ENCODE peak calls at places on chromosomes 11 and 22, in five cellular contexts. P, Z, U, R and T are unnamed samples.

GRCh38 chr11:108947654-108948570 is 283.0 kb downstream of the DDX10 start:
- DNase-seq in P (no peak), Z (no peak), U (no peak), R (peak; percentile 57), T (no peak)

GRCh38 chr11:69943066-69943465 is 123.8 kb upstream of the FGF3 start:
- DNase-seq in R (no peak), Z (peak; percentile 50), P (no peak), U (no peak), T (no peak)

GRCh38 chr11:32939046-32939445 is 46.4 kb downstream of the QSER1 start:
- DNase-seq in Z (no peak), U (no peak), P (no peak), R (peak; percentile 6), T (no peak)

GRCh38 chr11:110472858-110473257 is 43.1 kb downstream of the FDX1 start:
- DNase-seq in Z (no peak), U (no peak), R (peak; percentile 29), P (no peak), T (no peak)

GRCh38 chr11:10398525-10398924 is 56.5 kb upstream of the AMPD3 start:
- DNase-seq in U (no peak), Z (no peak), R (peak; percentile 14), P (no peak), T (no peak)

GRCh38 chr11:115579181-115579825 is 75.1 kb upstream of the CADM1 start:
- DNase-seq in Z (no peak), R (peak; percentile 1), U (no peak), P (no peak), T (no peak)

GRCh38 chr11:44316388-44317240 is 6.7 kb upstream of the ALX4 start:
- DNase-seq in U (no peak), R (no peak), Z (no peak), P (peak; percentile 67), T (no peak)

GRCh38 chr11:93761910-93762309 is 20.4 kb downstream of the C11orf54 start:
- DNase-seq in R (no peak), U (no peak), P (no peak), Z (no peak), T (no peak)

GRCh38 chr22:21922370-21923162 is 30.1 kb downstream of the PPM1F start:
- DNase-seq in U (no peak), Z (no peak), P (no peak), R (no peak), T (no peak)

DNA sequence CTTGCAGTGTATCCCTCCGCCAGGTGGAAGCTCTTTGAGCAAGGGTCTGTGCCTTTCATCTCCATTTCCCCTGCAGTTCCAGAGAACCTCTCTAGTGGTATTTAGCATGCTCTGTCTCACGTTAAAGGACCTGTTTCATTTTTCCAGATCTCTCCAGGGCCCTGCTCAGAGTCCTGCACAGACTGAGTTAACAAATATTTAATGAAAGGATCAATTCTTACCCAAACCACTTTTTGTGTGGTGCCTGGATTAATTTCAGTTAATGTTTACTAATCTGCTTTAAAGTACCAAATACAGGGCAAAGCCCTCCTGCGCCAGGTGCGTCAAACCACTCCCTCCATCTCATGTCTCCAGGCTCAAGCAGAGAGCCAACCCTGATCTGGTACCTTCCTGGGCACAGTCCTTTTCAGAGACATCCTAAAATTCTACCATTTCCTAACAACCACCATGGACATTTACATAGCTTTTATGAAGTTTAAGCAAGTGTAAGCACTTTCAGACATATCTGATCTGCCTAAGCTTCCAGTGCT is 18.7 kb upstream of the ACER3 start:
- DNase-seq in U (no peak), P (no peak), R (no peak), Z (no peak), T (no peak)
- H3K27ac ChIP-seq in U (no peak overlapping the region), P (no peak overlapping the region), R (no peak overlapping the region), Z (no peak overlapping the region), T (no peak overlapping the region)

GRCh38 chr11:125192717-125193116 is 28.2 kb downstream of the PKNOX2 start:
- DNase-seq in R (no peak), P (no peak), U (no peak), Z (no peak), T (no peak)
- H3K27ac ChIP-seq in R (no peak overlapping the region), P (no peak overlapping the region), U (no peak overlapping the region), Z (no peak overlapping the region), T (no peak overlapping the region)

GRCh38 chr11:65713212-65713969 is 1.3 kb downstream of the KAT5 start:
- DNase-seq in R (no peak), P (no peak), Z (no peak), U (no peak), T (no peak)
- H3K27ac ChIP-seq in R (no peak overlapping the region), P (no peak overlapping the region), Z (no peak overlapping the region), U (peak overlapping the region; percentile 99), T (no peak overlapping the region)

DNA sequence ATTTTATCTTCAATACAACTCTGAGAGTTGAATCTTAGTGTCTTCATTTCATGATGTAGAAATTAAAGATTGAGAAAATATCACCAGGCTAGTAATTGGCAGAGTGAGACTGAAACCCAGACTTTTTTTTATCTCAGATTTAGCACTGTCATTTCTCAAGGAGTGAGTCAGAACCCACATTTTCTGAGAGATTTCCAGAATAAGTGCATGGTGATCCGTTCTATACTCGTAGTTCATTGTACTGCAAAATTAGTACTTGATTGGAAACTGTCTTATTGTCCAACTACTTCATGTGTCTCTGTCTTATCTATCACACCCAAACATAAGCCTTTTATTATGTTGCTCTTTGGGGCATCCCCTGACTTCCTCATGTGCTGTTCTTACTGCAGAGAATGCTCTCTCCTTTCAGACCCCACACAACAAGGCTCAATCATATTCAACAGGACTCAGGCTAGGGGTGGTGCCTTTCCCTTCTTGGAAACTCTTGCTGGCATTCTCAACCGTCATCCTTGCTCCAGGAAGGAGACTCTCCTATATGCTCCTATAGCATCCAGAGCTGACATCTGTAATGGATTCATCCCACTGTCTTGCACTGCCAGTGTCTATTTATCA is 76.7 kb upstream of the BLID start:
- DNase-seq in P (no peak), U (no peak), R (peak; percentile 73), Z (no peak), T (no peak)
- H3K27ac ChIP-seq in P (peak overlapping the region; percentile 69), U (no peak overlapping the region), R (peak overlapping the region; percentile 1), Z (no peak overlapping the region), T (peak overlapping the region; percentile 11)

GRCh38 chr22:50193621-50194020 is 7.2 kb upstream of the SELENOO start:
- DNase-seq in R (no peak), P (no peak), U (no peak), Z (no peak), T (no peak)
- H3K27ac ChIP-seq in R (no peak overlapping the region), P (no peak overlapping the region), U (no peak overlapping the region), Z (peak overlapping the region; percentile 97), T (no peak overlapping the region)

GRCh38 chr11:78343303-78343702 is 74.3 kb downstream of the GAB2 start:
- DNase-seq in U (no peak), P (no peak), R (no peak), Z (no peak), T (no peak)
- H3K27ac ChIP-seq in U (no peak overlapping the region), P (no peak overlapping the region), R (no peak overlapping the region), Z (no peak overlapping the region), T (no peak overlapping the region)

GRCh38 chr11:1906623-1907423 is 12.7 kb upstream of the TNNT3 start:
- DNase-seq in U (no peak), P (no peak), Z (no peak), R (no peak), T (no peak)

GRCh38 chr11:1909524-1909923 is 10.0 kb upstream of the TNNT3 start:
- DNase-seq in Z (no peak), P (no peak), U (no peak), R (no peak), T (no peak)

GRCh38 chr11:1906146-1906545 is 13.4 kb upstream of the TNNT3 start:
- DNase-seq in P (no peak), Z (no peak), U (no peak), R (no peak), T (no peak)

GRCh38 chr11:1907955-1908354 is 11.5 kb upstream of the TNNT3 start:
- DNase-seq in Z (no peak), P (no peak), R (no peak), U (no peak), T (no peak)

GRCh38 chr11:1908579-1908978 is 10.9 kb upstream of the TNNT3 start:
- DNase-seq in U (no peak), Z (no peak), R (no peak), P (no peak), T (no peak)
- H3K27ac ChIP-seq in U (peak overlapping the region; percentile 61), Z (no peak overlapping the region), R (no peak overlapping the region), P (no peak overlapping the region), T (no peak overlapping the region)

DNA sequence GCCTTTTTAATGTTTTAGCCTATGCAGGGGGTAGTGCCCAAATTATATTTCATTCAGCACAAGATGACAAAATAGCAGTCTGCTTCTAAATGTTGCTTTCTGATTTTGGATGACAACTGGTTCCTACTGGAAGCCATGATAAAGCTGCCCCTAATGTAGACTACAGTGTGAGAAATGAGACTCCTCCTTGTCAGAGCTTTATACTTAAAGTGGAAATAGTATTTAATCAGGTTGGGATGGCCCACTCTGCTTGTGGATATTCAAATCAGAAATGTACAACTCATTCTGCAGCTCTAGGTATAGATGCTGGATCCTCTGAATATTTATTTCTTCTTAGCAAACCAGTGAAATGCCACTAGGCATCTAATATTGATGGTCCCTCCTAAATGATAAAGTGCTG is 171.3 kb downstream of the SOX6 start:
- DNase-seq in P (no peak), Z (no peak), R (no peak), U (no peak), T (no peak)
- H3K27ac ChIP-seq in P (no peak overlapping the region), Z (no peak overlapping the region), R (no peak overlapping the region), U (no peak overlapping the region), T (no peak overlapping the region)

GRCh38 chr22:49963647-49964026 is 3.1 kb downstream of the PIM3 start:
- DNase-seq in Z (no peak), U (peak; percentile 53), P (peak; percentile 10), R (no peak), T (no peak)
- H3K27ac ChIP-seq in Z (no peak overlapping the region), U (peak overlapping the region; percentile 99), P (no peak overlapping the region), R (no peak overlapping the region), T (peak overlapping the region; percentile 99)